ENCODE peak calls at places on chromosomes 1 and 21, in six cellular contexts. One of them, this sample, is unnamed.
A peak's percentile ranks its signal among the peaks of the same experiment; 100 is the strongest.

GRCh38 chr1:41424581-41425118 is 59.8 kb downstream of the EDN2 start:
- DNase-seq in T-helper 1 cell: no peak
- DNase-seq in AG09309: no peak
- DNase-seq in NAMALWA: no peak
- DNase-seq in putamen: no peak
- DNase-seq in WTC11: no peak
- DNase-seq in this sample: no peak

GRCh38 chr1:34924759-34925555 is 4.5 kb downstream of the DLGAP3 start:
- DNase-seq in T-helper 1 cell: no peak
- DNase-seq in NAMALWA: no peak
- DNase-seq in WTC11: peak; percentile 89
- DNase-seq in AG09309: peak; percentile 7
- DNase-seq in putamen: no peak
- DNase-seq in this sample: peak; percentile 94

GRCh38 chr1:206684478-206685255 is at the start of gene MAPKAPK2:
- DNase-seq in AG09309: no peak
- DNase-seq in WTC11: peak; percentile 68
- DNase-seq in T-helper 1 cell: peak; percentile 65
- DNase-seq in putamen: peak; percentile 72
- DNase-seq in NAMALWA: peak; percentile 71
- DNase-seq in this sample: peak; percentile 94

GRCh38 chr1:102535829-102536505 is 539.2 kb upstream of the OLFM3 start:
- DNase-seq in WTC11: no peak
- DNase-seq in NAMALWA: no peak
- DNase-seq in T-helper 1 cell: no peak
- DNase-seq in AG09309: no peak
- DNase-seq in putamen: no peak
- DNase-seq in this sample: no peak

GRCh38 chr1:67213164-67213563 is 46.9 kb downstream of the IL23R start:
- DNase-seq in NAMALWA: peak; percentile 63
- DNase-seq in putamen: no peak
- DNase-seq in AG09309: no peak
- DNase-seq in WTC11: peak; percentile 17
- DNase-seq in T-helper 1 cell: no peak
- DNase-seq in this sample: peak; percentile 64

GRCh38 chr1:16088996-16089395 is 15.5 kb upstream of the FAM131C start:
- DNase-seq in putamen: no peak
- DNase-seq in WTC11: no peak
- DNase-seq in T-helper 1 cell: no peak
- DNase-seq in AG09309: peak; percentile 49
- DNase-seq in NAMALWA: no peak
- DNase-seq in this sample: peak; percentile 54

GRCh38 chr1:155835548-155835947 is 21.5 kb downstream of the GON4L start:
- DNase-seq in WTC11: no peak
- DNase-seq in T-helper 1 cell: no peak
- DNase-seq in AG09309: no peak
- DNase-seq in putamen: no peak
- DNase-seq in NAMALWA: no peak
- DNase-seq in this sample: no peak

GRCh38 chr1:211548321-211549091 is 30.5 kb downstream of the SLC30A1 start:
- DNase-seq in T-helper 1 cell: no peak
- DNase-seq in NAMALWA: no peak
- DNase-seq in AG09309: no peak
- DNase-seq in putamen: peak; percentile 86
- DNase-seq in WTC11: peak; percentile 25
- DNase-seq in this sample: peak; percentile 84

GRCh38 chr1:24893431-24893830 is 36.6 kb downstream of the RUNX3 start:
- DNase-seq in NAMALWA: no peak
- DNase-seq in WTC11: no peak
- DNase-seq in T-helper 1 cell: no peak
- DNase-seq in AG09309: no peak
- DNase-seq in putamen: no peak
- DNase-seq in this sample: no peak

GRCh38 chr1:94675373-94675772 is 133.8 kb upstream of the F3 start:
- DNase-seq in T-helper 1 cell: no peak
- DNase-seq in putamen: no peak
- DNase-seq in NAMALWA: no peak
- DNase-seq in AG09309: no peak
- DNase-seq in WTC11: no peak
- DNase-seq in this sample: peak; percentile 9

GRCh38 chr1:211885746-211886522 is 55.4 kb upstream of the LPGAT1 start:
- DNase-seq in AG09309: no peak
- DNase-seq in NAMALWA: no peak
- DNase-seq in WTC11: no peak
- DNase-seq in T-helper 1 cell: no peak
- DNase-seq in putamen: no peak
- DNase-seq in this sample: no peak

GRCh38 chr21:45975017-45975595 is 6.5 kb upstream of the COL6A1 start:
- DNase-seq in T-helper 1 cell: no peak
- DNase-seq in NAMALWA: no peak
- DNase-seq in putamen: no peak
- DNase-seq in WTC11: peak; percentile 56
- DNase-seq in AG09309: no peak
- DNase-seq in this sample: peak; percentile 85

GRCh38 chr1:99964806-99965205 is 5.0 kb upstream of the SLC35A3 start:
- DNase-seq in putamen: no peak
- DNase-seq in NAMALWA: no peak
- DNase-seq in T-helper 1 cell: no peak
- DNase-seq in AG09309: no peak
- DNase-seq in WTC11: no peak
- DNase-seq in this sample: no peak

GRCh38 chr21:31220567-31220966 is 123.5 kb downstream of the TIAM1 start:
- DNase-seq in AG09309: no peak
- DNase-seq in WTC11: no peak
- DNase-seq in putamen: peak; percentile 73
- DNase-seq in NAMALWA: no peak
- DNase-seq in T-helper 1 cell: no peak
- DNase-seq in this sample: no peak

GRCh38 chr1:47175227-47175934 is 14.5 kb downstream of the PDZK1IP1 start:
- DNase-seq in putamen: peak; percentile 44
- DNase-seq in T-helper 1 cell: no peak
- DNase-seq in AG09309: no peak
- DNase-seq in NAMALWA: peak; percentile 77
- DNase-seq in WTC11: peak; percentile 72
- DNase-seq in this sample: peak; percentile 90

GRCh38 chr1:28517649-28517999 is 11.8 kb downstream of the RCC1 start:
- DNase-seq in T-helper 1 cell: no peak
- DNase-seq in NAMALWA: no peak
- DNase-seq in putamen: no peak
- DNase-seq in AG09309: no peak
- DNase-seq in WTC11: no peak
- DNase-seq in this sample: peak; percentile 73

GRCh38 chr1:153777648-153778047 is 2.4 kb downstream of the SLC27A3 start:
- DNase-seq in AG09309: no peak
- DNase-seq in WTC11: no peak
- DNase-seq in NAMALWA: no peak
- DNase-seq in putamen: no peak
- DNase-seq in T-helper 1 cell: no peak
- DNase-seq in this sample: no peak

GRCh38 chr1:93178418-93178817 is 1.8 kb downstream of the TMED5 start:
- DNase-seq in WTC11: no peak
- DNase-seq in NAMALWA: no peak
- DNase-seq in putamen: no peak
- DNase-seq in AG09309: no peak
- DNase-seq in T-helper 1 cell: no peak
- DNase-seq in this sample: no peak

GRCh38 chr1:100076744-100077143 is 56.0 kb downstream of the SASS6 start:
- DNase-seq in NAMALWA: no peak
- DNase-seq in putamen: no peak
- DNase-seq in T-helper 1 cell: no peak
- DNase-seq in WTC11: no peak
- DNase-seq in AG09309: no peak
- DNase-seq in this sample: no peak

GRCh38 chr1:202615501-202616354 is 94.5 kb downstream of the SYT2 start:
- DNase-seq in T-helper 1 cell: no peak
- DNase-seq in NAMALWA: peak; percentile 60
- DNase-seq in WTC11: no peak
- DNase-seq in putamen: peak; percentile 38
- DNase-seq in AG09309: no peak
- DNase-seq in this sample: peak; percentile 69

GRCh38 chr1:212238552-212238951 is 46.7 kb upstream of the PPP2R5A start:
- DNase-seq in NAMALWA: no peak
- DNase-seq in putamen: no peak
- DNase-seq in WTC11: no peak
- DNase-seq in AG09309: no peak
- DNase-seq in T-helper 1 cell: no peak
- DNase-seq in this sample: no peak

GRCh38 chr1:101905298-101905794 is 91.4 kb downstream of the OLFM3 start:
- DNase-seq in putamen: no peak
- DNase-seq in WTC11: no peak
- DNase-seq in AG09309: no peak
- DNase-seq in NAMALWA: no peak
- DNase-seq in T-helper 1 cell: no peak
- DNase-seq in this sample: no peak

GRCh38 chr1:76240321-76240720 is 165.8 kb downstream of the ST6GALNAC3 start:
- DNase-seq in NAMALWA: no peak
- DNase-seq in WTC11: no peak
- DNase-seq in T-helper 1 cell: no peak
- DNase-seq in putamen: no peak
- DNase-seq in AG09309: no peak
- DNase-seq in this sample: no peak

GRCh38 chr1:162357681-162358266 is 18.9 kb downstream of the SPATA46 start:
- DNase-seq in putamen: no peak
- DNase-seq in NAMALWA: peak; percentile 58
- DNase-seq in T-helper 1 cell: no peak
- DNase-seq in WTC11: no peak
- DNase-seq in AG09309: peak; percentile 16
- DNase-seq in this sample: peak; percentile 73

GRCh38 chr1:182301467-182302198 is 90.0 kb downstream of the GLUL start:
- DNase-seq in T-helper 1 cell: no peak
- DNase-seq in WTC11: no peak
- DNase-seq in AG09309: peak; percentile 31
- DNase-seq in putamen: peak; percentile 90
- DNase-seq in NAMALWA: no peak
- DNase-seq in this sample: peak; percentile 57

GRCh38 chr1:50851034-50851433 is 109.0 kb downstream of the FAF1 start:
- DNase-seq in NAMALWA: peak; percentile 5
- DNase-seq in putamen: no peak
- DNase-seq in WTC11: no peak
- DNase-seq in AG09309: no peak
- DNase-seq in T-helper 1 cell: no peak
- DNase-seq in this sample: no peak